ENCODE peak calls at places on chromosome 15, in nine cellular contexts. A is uterus, F is body of pancreas, L is HepG2, T is GM20000, D is activated B cell treated with CpG ODN at 0.5 μM for 24 hours, E is GM23338, B is cardiac fibroblast, C is psoas muscle. K is an unnamed sample.

GRCh38 chr15:101105059-101105851 is 146.6 kb downstream of the CHSY1 start:
- DNase-seq in A (no peak), F (no peak), L (no peak), T (no peak), D (no peak), E (no peak), B (no peak), C (no peak), K (no peak)

GRCh38 chr15:85742186-85742751 is 52.5 kb downstream of the KLHL25 start:
- DNase-seq in A (no peak), F (no peak), L (no peak), T (no peak), D (no peak), E (peak), B (no peak), C (no peak), K (no peak)

GRCh38 chr15:52673312-52673711 is 5.9 kb downstream of the ATOSA start:
- DNase-seq in A (no peak), F (no peak), L (no peak), T (no peak), D (no peak), E (no peak), B (no peak), C (no peak), K (no peak)

GRCh38 chr15:75985966-75986365 is 26.3 kb downstream of the NRG4 start:
- DNase-seq in A (no peak), F (no peak), L (no peak), T (no peak), D (no peak), E (no peak), B (peak), C (no peak), K (no peak)

GRCh38 chr15:79168922-79169322 is 78.3 kb upstream of the RASGRF1 start:
- DNase-seq in A (no peak), F (no peak), L (peak), T (no peak), D (no peak), E (peak), B (peak), C (no peak), K (no peak)

GRCh38 chr15:65903296-65904073 is 34.2 kb downstream of the RAB11A start:
- DNase-seq in A (no peak), F (no peak), L (peak), T (no peak), D (no peak), E (no peak), B (peak), C (no peak), K (no peak)

GRCh38 chr15:73985101-73985873 is 6.8 kb downstream of the STOML1 start:
- DNase-seq in A (no peak), F (no peak), L (no peak), T (no peak), D (no peak), E (no peak), B (peak), C (no peak), K (no peak)

GRCh38 chr15:76235186-76235826 is 76.0 kb downstream of the ETFA start:
- DNase-seq in A (no peak), F (no peak), L (peak), T (peak), D (no peak), E (peak), B (peak), C (no peak), K (peak)

GRCh38 chr15:79218588-79219200 is 63.8 kb upstream of the ANKRD34C start:
- DNase-seq in A (no peak), F (no peak), L (no peak), T (no peak), D (no peak), E (peak), B (peak), C (no peak), K (no peak)

GRCh38 chr15:55221090-55222011 is 24.6 kb upstream of the RSL24D1 start:
- DNase-seq in A (no peak), F (no peak), L (peak), T (peak), D (no peak), E (peak), B (peak), C (no peak), K (peak)

GRCh38 chr15:60798821-60799220 is 319.9 kb upstream of the ICE2 start:
- DNase-seq in A (no peak), F (no peak), L (peak), T (peak), D (no peak), E (no peak), B (peak), C (no peak), K (peak)

GRCh38 chr15:62075595-62076279 is 9.0 kb downstream of the C2CD4A start:
- DNase-seq in A (no peak), F (peak), L (no peak), T (no peak), D (no peak), E (no peak), B (peak), C (no peak), K (no peak)

GRCh38 chr15:24848050-24848449 is 106.7 kb upstream of the SNRPN start:
- DNase-seq in A (no peak), F (peak), L (no peak), T (no peak), D (no peak), E (peak), B (peak), C (peak), K (no peak)

GRCh38 chr15:60128000-60128376 is 123.9 kb downstream of the FOXB1 start:
- DNase-seq in A (peak), F (peak), L (no peak), T (no peak), D (no peak), E (peak), B (peak), C (no peak), K (no peak)

GRCh38 chr15:101037090-101037830 is 118.1 kb downstream of the LRRK1 start:
- DNase-seq in A (no peak), F (peak), L (no peak), T (no peak), D (no peak), E (no peak), B (no peak), C (no peak), K (no peak)

GRCh38 chr15:36230741-36231140 is 348.7 kb upstream of the CDIN1 start:
- DNase-seq in A (no peak), F (no peak), L (no peak), T (no peak), D (no peak), E (no peak), B (peak), C (no peak), K (no peak)

GRCh38 chr15:101128696-101129095 is 123.2 kb downstream of the CHSY1 start:
- DNase-seq in A (no peak), F (no peak), L (no peak), T (no peak), D (no peak), E (no peak), B (no peak), C (no peak), K (no peak)

GRCh38 chr15:57527382-57528091 is 64.2 kb upstream of the MYZAP start:
- DNase-seq in A (no peak), F (no peak), L (peak), T (peak), D (peak), E (peak), B (peak), C (no peak), K (peak)

GRCh38 chr15:55526559-55527036 is 18.6 kb upstream of the DNAAF4 start:
- DNase-seq in A (no peak), F (peak), L (peak), T (peak), D (no peak), E (peak), B (peak), C (no peak), K (peak)

GRCh38 chr15:41585140-41586047 is 26.4 kb downstream of the TYRO3 start:
- DNase-seq in A (peak), F (peak), L (no peak), T (no peak), D (peak), E (peak), B (peak), C (peak), K (no peak)

GRCh38 chr15:31265090-31265870 is 61.4 kb upstream of the KLF13 start:
- DNase-seq in A (no peak), F (no peak), L (peak), T (no peak), D (peak), E (no peak), B (no peak), C (no peak), K (no peak)

GRCh38 chr15:93974804-93975481 is 256.4 kb upstream of the MCTP2 start:
- DNase-seq in A (no peak), F (peak), L (peak), T (no peak), D (no peak), E (peak), B (peak), C (no peak), K (no peak)

GRCh38 chr15:84736375-84736774 is 12.0 kb upstream of the ZNF592 start:
- DNase-seq in A (no peak), F (no peak), L (no peak), T (peak), D (no peak), E (no peak), B (no peak), C (no peak), K (peak)

GRCh38 chr15:58517682-58518525 is 86.1 kb downstream of the LIPC start:
- DNase-seq in A (no peak), F (no peak), L (no peak), T (peak), D (no peak), E (no peak), B (no peak), C (no peak), K (peak)

GRCh38 chr15:68431792-68432401 is at the start of gene ITGA11:
- DNase-seq in A (peak), F (peak), L (no peak), T (peak), D (no peak), E (peak), B (peak), C (peak), K (no peak)
- TF ChIP-seq CTCF in A (no peak), F (no peak), L (no peak), T (no peak), D (no peak), E (no peak), B (no peak), C (no peak), K (no peak)

GRCh38 chr15:83565553-83566159 is 88.3 kb upstream of the ADAMTSL3 start:
- DNase-seq in A (no peak), F (no peak), L (peak), T (peak), D (no peak), E (peak), B (peak), C (no peak), K (no peak)
- TF ChIP-seq CTCF in A (peak), F (peak), L (peak), T (peak), D (no peak), E (peak), B (peak), C (peak), K (peak)

GRCh38 chr15:67832965-67833503 is 6.8 kb downstream of the RNU6-1 start:
- DNase-seq in A (no peak), F (no peak), L (no peak), T (no peak), D (no peak), E (peak), B (no peak), C (no peak), K (no peak)

GRCh38 chr15:67833504-67834248 is 6.2 kb downstream of the RNU6-1 start:
- DNase-seq in A (no peak), F (peak), L (peak), T (peak), D (peak), E (peak), B (peak), C (peak), K (no peak)

GRCh38 chr15:67834249-67834592 is 5.6 kb downstream of the RNU6-1 start:
- DNase-seq in A (no peak), F (no peak), L (no peak), T (no peak), D (no peak), E (peak), B (no peak), C (no peak), K (no peak)

GRCh38 chr15:67831363-67831762 is 6.1 kb downstream of the SKOR1 start:
- DNase-seq in A (no peak), F (no peak), L (no peak), T (no peak), D (no peak), E (no peak), B (no peak), C (no peak), K (no peak)

DNA sequence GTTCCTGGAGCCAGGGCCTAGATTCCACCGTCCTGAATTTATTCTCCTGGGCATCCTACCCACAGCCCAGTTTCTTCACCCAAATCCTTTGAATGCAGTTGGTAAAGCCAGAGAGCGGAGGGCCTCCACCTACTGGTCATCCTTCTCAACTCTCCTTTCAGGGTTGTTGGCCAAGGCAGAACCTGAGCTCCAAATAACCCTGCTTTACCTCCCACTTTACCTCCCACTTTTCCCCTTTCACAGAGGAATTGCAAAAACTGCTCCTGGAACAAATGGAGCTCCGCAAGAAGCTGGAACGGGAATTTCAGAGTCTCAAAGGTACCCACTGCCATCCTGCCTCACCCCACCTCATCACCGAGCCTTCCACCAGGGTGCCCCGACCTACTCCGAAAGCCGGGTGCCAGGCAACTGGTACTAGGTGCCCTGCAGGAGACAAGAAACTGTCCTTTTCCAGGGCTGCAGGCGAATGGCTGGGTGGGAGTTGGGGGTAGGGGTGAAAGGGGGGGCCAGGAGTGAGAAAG is 6.8 kb downstream of the SKOR1 start:
- DNase-seq in A (no peak), F (no peak), L (no peak), T (no peak), D (no peak), E (peak), B (peak), C (no peak), K (no peak)
- TF ChIP-seq CTCF in A (no peak), F (no peak), L (peak), T (peak), D (no peak), E (peak), B (peak), C (no peak), K (peak)

GRCh38 chr15:71118881-71119632 is 3.8 kb downstream of the THSD4 start:
- DNase-seq in A (no peak), F (no peak), L (no peak), T (no peak), D (no peak), E (no peak), B (no peak), C (no peak), K (no peak)
- TF ChIP-seq CTCF in A (no peak), F (no peak), L (no peak), T (no peak), D (no peak), E (no peak), B (no peak), C (no peak), K (no peak)

GRCh38 chr15:53976844-53977392 is 1.3 kb upstream of the UNC13C start:
- DNase-seq in A (no peak), F (no peak), L (peak), T (no peak), D (no peak), E (peak), B (no peak), C (peak), K (no peak)
- TF ChIP-seq CTCF in A (no peak), F (no peak), L (peak), T (no peak), D (no peak), E (peak), B (no peak), C (no peak), K (no peak)

GRCh38 chr15:82103500-82103899 is 57.7 kb upstream of the MEX3B start:
- DNase-seq in A (no peak), F (no peak), L (no peak), T (no peak), D (no peak), E (no peak), B (no peak), C (no peak), K (no peak)
- TF ChIP-seq CTCF in A (no peak), F (no peak), L (peak), T (no peak), D (no peak), E (peak), B (peak), C (peak), K (no peak)

DNA sequence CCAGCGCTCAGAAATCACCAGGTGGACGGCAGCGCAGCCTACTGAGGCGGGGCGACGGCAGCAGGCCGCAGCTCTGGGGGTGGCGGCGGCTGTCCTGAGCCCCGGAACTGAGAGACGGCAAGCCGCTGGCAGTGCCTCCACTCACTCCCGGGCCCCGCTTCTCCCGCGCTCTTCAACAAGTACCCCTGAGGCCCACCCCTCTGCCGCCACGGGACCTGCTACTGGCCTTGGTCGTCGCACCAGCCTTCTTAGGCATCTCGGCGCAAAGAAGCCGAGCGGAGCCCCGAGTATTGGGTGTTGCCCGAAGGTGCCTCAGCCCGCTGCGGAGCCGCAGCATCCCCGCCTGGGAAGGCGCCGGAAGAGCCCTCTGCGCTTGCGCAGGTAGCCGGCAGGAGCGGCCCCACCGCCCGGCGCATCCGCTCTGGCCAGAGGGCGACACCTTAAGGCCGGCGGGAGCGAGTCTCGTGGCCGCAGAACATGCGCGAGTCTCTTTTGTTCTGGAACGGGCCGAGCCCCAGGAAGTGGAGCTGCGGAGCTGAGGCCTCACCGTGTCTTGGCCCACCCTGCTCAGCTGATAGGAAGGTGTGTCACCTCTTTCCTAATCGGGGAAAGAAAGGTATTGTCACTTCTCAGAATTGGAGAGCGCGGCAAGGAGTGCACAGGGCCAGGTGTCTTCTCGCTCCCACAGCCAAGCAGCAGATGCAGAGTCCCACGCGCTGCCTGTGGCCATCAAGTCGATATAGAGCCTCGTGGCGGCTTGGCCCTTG is at the start of gene C15orf40:
- DNase-seq in A (peak), F (peak), L (peak), T (peak), D (peak), E (peak), B (peak), C (peak), K (peak)
- TF ChIP-seq CTCF in A (peak), F (peak), L (peak), T (peak), D (no peak), E (peak), B (peak), C (peak), K (peak)

DNA sequence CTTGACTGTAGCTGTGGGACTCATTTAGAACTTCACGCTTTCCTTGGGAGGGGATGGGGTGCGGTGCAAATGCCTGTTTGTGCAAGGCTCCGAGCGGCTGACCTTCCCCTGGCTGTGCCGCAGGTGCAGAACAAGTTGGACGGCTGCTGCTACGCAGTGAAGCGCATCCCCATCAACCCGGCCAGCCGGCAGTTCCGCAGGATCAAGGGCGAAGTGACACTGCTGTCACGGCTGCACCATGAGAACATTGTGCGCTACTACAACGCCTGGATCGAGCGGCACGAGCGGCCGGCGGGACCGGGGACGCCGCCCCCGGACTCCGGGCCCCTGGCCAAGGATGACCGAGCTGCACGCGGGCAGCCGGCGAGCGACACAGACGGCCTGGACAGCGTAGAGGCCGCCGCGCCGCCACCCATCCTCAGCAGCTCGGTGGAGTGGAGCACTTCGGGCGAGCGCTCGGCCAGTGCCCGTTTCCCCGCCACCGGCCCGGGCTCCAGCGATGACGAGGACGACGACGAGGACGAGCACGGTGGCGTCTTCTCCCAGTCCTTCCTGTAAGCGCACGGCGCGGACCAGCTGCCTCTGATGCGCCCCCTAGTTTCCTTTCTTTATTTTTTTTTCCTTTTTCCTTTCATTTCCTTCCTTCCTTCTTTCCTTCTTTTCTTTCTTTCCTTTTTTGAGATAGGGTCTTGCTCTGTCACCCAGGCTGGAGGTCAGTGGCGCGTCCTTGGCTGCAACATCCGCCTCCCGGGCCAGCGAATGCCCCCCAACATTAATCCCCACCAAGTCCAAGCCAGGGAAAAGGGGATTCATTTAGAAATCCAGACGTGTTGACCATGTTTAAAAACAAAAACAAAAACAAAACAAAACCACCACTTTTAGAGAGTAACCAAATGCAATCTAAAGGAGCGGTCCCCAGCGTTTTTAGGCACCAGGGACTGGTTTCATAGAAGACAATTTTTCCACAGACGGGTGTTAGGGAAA is 42.7 kb downstream of the EIF2AK4 start:
- DNase-seq in A (peak), F (peak), L (peak), T (peak), D (peak), E (peak), B (peak), C (peak), K (no peak)
- TF ChIP-seq CTCF in A (peak), F (no peak), L (peak), T (peak), D (no peak), E (peak), B (peak), C (peak), K (no peak)

GRCh38 chr15:80991446-80991845 is 1.8 kb upstream of the MESD start:
- DNase-seq in A (peak), F (peak), L (no peak), T (no peak), D (no peak), E (no peak), B (peak), C (peak), K (no peak)
- TF ChIP-seq CTCF in A (no peak), F (no peak), L (no peak), T (no peak), D (no peak), E (peak), B (peak), C (no peak), K (no peak)

GRCh38 chr15:50119063-50119700 is at the start of gene ATP8B4:
- DNase-seq in A (no peak), F (no peak), L (no peak), T (no peak), D (no peak), E (peak), B (no peak), C (no peak), K (no peak)
- TF ChIP-seq CTCF in A (no peak), F (no peak), L (no peak), T (no peak), D (no peak), E (peak), B (no peak), C (no peak), K (no peak)

K was measured in GM12864.